ENCODE peak calls at places on chromosome 21, in eight cellular contexts. P, N, C, H, D, Z, T and J are unnamed samples. For H3K4me1 and H3K36me3, the result is how much of the 10 kb centered on the place peaks cover.

GRCh38 chr21:42171091-42172053 is 47.6 kb upstream of the ABCG1 start:
- DNase-seq in C (no peak), N (peak), Z (peak), D (no peak), T (no peak), H (no peak), P (no peak), J (peak)

GRCh38 chr21:34091032-34091431 is 17.7 kb downstream of the MRPS6 start:
- DNase-seq in H (no peak), Z (no peak), T (no peak), N (no peak), P (no peak), C (no peak), D (no peak), J (no peak)

GRCh38 chr21:25171438-25171837 is 435.8 kb downstream of the MRPL39 start:
- DNase-seq in P (no peak), C (no peak), D (no peak), T (no peak), Z (no peak), N (no peak), H (peak), J (no peak)

GRCh38 chr21:15667010-15667409 is 62.8 kb upstream of the USP25 start:
- DNase-seq in T (no peak), C (no peak), Z (no peak), H (peak), D (no peak), P (no peak), N (no peak), J (no peak)

GRCh38 chr21:39397651-39398385 is 47.8 kb downstream of the LCA5L start:
- DNase-seq in D (no peak), T (no peak), P (no peak), H (no peak), Z (no peak), N (no peak), C (no peak), J (no peak)

GRCh38 chr21:14768042-14768441 is 221.9 kb upstream of the SAMSN1 start:
- DNase-seq in N (no peak), P (no peak), C (no peak), T (no peak), H (no peak), Z (no peak), D (no peak), J (no peak)

GRCh38 chr21:34158866-34159616 is 85.7 kb downstream of the MRPS6 start:
- DNase-seq in P (no peak), N (no peak), C (no peak), H (no peak), T (no peak), Z (no peak), D (no peak), J (no peak)

GRCh38 chr21:42724226-42724920 is 71.0 kb downstream of the PDE9A start:
- DNase-seq in C (no peak), N (no peak), D (no peak), P (no peak), T (no peak), H (peak), Z (no peak), J (no peak)

GRCh38 chr21:38930838-38931237 is 125.1 kb downstream of the ETS2 start:
- DNase-seq in H (peak), N (no peak), Z (no peak), D (peak), T (no peak), C (no peak), P (no peak), J (no peak)

GRCh38 chr21:41245509-41246135 is 71.0 kb upstream of the FAM3B start:
- DNase-seq in D (peak), Z (no peak), H (no peak), C (no peak), P (no peak), N (no peak), T (no peak), J (no peak)

GRCh38 chr21:42460391-42461184 is 35.4 kb downstream of the RSPH1 start:
- DNase-seq in Z (no peak), N (no peak), C (no peak), H (no peak), T (no peak), P (no peak), D (no peak), J (no peak)

GRCh38 chr21:32186843-32187242 is 92.0 kb downstream of the MIS18A start:
- DNase-seq in Z (no peak), H (no peak), C (no peak), N (no peak), D (no peak), T (no peak), P (no peak), J (no peak)

GRCh38 chr21:42733037-42733632 is 79.7 kb downstream of the PDE9A start:
- DNase-seq in N (no peak), D (no peak), H (no peak), P (no peak), Z (no peak), T (no peak), C (no peak), J (no peak)

GRCh38 chr21:26844258-26845065 is 747 bp downstream of the ADAMTS1 start:
- DNase-seq in T (peak), H (peak), D (no peak), C (no peak), Z (peak), N (no peak), P (no peak), J (peak)

GRCh38 chr21:8989883-8990325 is 1531.5 kb upstream of the TPTE start:
- DNase-seq in T (peak), H (no peak), C (no peak), N (no peak), P (no peak), Z (no peak), D (peak), J (no peak)

GRCh38 chr21:26177741-26178452 is 7.3 kb upstream of the APP start:
- DNase-seq in P (no peak), D (no peak), T (no peak), Z (no peak), C (no peak), H (no peak), N (no peak), J (no peak)

GRCh38 chr21:17738171-17738953 is 80.8 kb downstream of the C21orf91 start:
- DNase-seq in P (no peak), T (no peak), Z (no peak), C (no peak), N (no peak), D (no peak), H (no peak), J (no peak)

GRCh38 chr21:31729622-31730343 is 2.1 kb downstream of the SCAF4 start:
- DNase-seq in H (no peak), N (no peak), C (no peak), T (no peak), D (no peak), Z (no peak), P (no peak), J (no peak)

GRCh38 chr21:32351428-32351827 is 41.4 kb downstream of the URB1 start:
- DNase-seq in D (peak), H (no peak), N (no peak), T (no peak), P (no peak), Z (no peak), C (no peak), J (no peak)

GRCh38 chr21:15772654-15773053 is 42.9 kb downstream of the USP25 start:
- DNase-seq in C (no peak), P (no peak), N (no peak), H (no peak), D (no peak), Z (no peak), T (no peak), J (no peak)

GRCh38 chr21:42522771-42523170 is 9.1 kb downstream of the SLC37A1 start:
- DNase-seq in N (no peak), C (no peak), Z (no peak), T (no peak), H (no peak), P (no peak), D (no peak), J (no peak)

GRCh38 chr21:17786219-17787181 is 32.7 kb downstream of the C21orf91 start:
- DNase-seq in C (no peak), N (no peak), H (no peak), D (no peak), Z (no peak), T (no peak), P (no peak), J (no peak)

GRCh38 chr21:30101967-30102366 is 64.6 kb downstream of the CLDN17 start:
- DNase-seq in H (no peak), C (no peak), N (no peak), Z (no peak), T (no peak), P (no peak), D (no peak), J (no peak)

GRCh38 chr21:46031484-46031883 is 49.9 kb downstream of the COL6A1 start:
- DNase-seq in T (no peak), D (no peak), N (no peak), Z (no peak), P (no peak), H (no peak), C (no peak), J (no peak)

GRCh38 chr21:17602874-17603273 is 9.8 kb downstream of the BTG3 start:
- DNase-seq in N (no peak), H (peak), P (no peak), Z (no peak), C (no peak), T (no peak), D (no peak), J (no peak)

GRCh38 chr21:25636727-25637126 is 2.3 kb upstream of the JAM2 start:
- DNase-seq in T (no peak), C (no peak), P (no peak), Z (no peak), H (no peak), N (no peak), D (no peak), J (no peak)

GRCh38 chr21:14685568-14685967 is 139.5 kb upstream of the SAMSN1 start:
- DNase-seq in C (no peak), Z (no peak), T (no peak), H (no peak), D (no peak), P (no peak), N (no peak), J (no peak)

GRCh38 chr21:29316029-29316742 is 17.5 kb downstream of the BACH1 start:
- DNase-seq in Z (no peak), C (no peak), N (no peak), T (no peak), H (no peak), D (no peak), P (no peak), J (no peak)

GRCh38 chr21:43775190-43775589 is 918 bp downstream of the CSTB start:
- DNase-seq in N (no peak), Z (no peak), P (no peak), T (no peak), D (no peak), C (no peak), H (no peak), J (no peak)

GRCh38 chr21:43777953-43778352 is 1.8 kb upstream of the CSTB start:
- DNase-seq in C (no peak), N (no peak), D (no peak), T (no peak), Z (no peak), H (no peak), P (no peak), J (no peak)

GRCh38 chr21:43774163-43774562 is 1.9 kb downstream of the CSTB start:
- DNase-seq in N (no peak), T (no peak), H (no peak), Z (no peak), P (no peak), C (no peak), D (no peak), J (no peak)

GRCh38 chr21:43778469-43779335 is 2.6 kb upstream of the CSTB start:
- DNase-seq in T (no peak), P (no peak), Z (no peak), C (no peak), H (no peak), N (no peak), D (no peak), J (no peak)

GRCh38 chr21:43775795-43776430 is at the start of gene CSTB:
- DNase-seq in H (peak), C (no peak), D (peak), N (peak), P (peak), T (peak), Z (peak), J (peak)
- H3K4me1 ChIP-seq in H (under half), C (under half), D (under half), N (under half), P (under half), T (under half), Z (under half), J (under half)

GRCh38 chr21:44774972-44775371 is 26.6 kb downstream of the UBE2G2 start:
- DNase-seq in T (no peak), H (no peak), D (no peak), N (no peak), Z (no peak), P (no peak), C (no peak), J (no peak)

GRCh38 chr21:44778094-44778493 is 23.5 kb downstream of the UBE2G2 start:
- DNase-seq in T (no peak), P (no peak), C (no peak), D (no peak), Z (no peak), H (no peak), N (no peak), J (no peak)

GRCh38 chr21:44771896-44772525 is 29.6 kb downstream of the UBE2G2 start:
- DNase-seq in H (no peak), C (no peak), T (no peak), P (no peak), N (no peak), D (no peak), Z (no peak), J (no peak)

GRCh38 chr21:44778499-44778911 is 23.1 kb downstream of the UBE2G2 start:
- DNase-seq in P (no peak), D (no peak), H (no peak), N (no peak), Z (no peak), T (no peak), C (no peak), J (no peak)

DNA sequence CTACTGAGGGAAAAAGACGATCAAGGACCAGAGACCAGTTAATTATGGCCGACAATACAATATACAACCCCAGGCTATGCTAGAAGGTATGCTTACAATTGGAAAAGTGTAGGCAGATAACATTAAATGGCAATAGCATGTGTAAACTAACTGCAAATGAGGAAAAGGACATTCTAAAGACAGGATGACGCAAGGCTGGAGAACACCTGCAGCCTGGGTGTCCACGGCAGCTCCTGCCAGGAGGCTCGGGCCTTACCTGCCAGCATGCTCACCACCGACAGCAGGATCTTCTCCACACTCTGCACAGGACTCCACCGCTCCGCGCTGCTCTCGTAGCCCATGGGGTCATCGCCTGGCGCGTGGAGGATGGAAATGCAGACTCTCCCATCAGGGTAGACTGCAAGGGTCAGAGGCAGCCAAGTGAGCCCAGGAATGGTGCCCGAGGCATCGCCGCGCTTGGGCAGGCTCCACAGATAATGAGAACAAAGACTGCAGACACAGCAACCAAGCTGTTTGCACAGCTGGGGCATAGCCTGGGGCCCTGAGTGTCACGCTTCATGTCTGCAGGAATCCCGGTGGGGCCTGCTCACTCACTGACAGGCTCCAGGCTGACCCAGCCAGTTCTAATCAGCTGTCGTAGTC is 28.2 kb downstream of the UBE2G2 start:
- DNase-seq in T (no peak), Z (no peak), N (no peak), D (no peak), P (no peak), C (no peak), H (no peak), J (no peak)
- H3K36me3 ChIP-seq in T (under half), Z (half or more), N (half or more), D (half or more), P (half or more), C (half or more), H (under half), J (under half)

GRCh38 chr21:35337573-35337972 is 288.5 kb upstream of the RUNX1 start:
- DNase-seq in C (no peak), Z (no peak), H (no peak), P (no peak), D (no peak), T (no peak), N (no peak), J (no peak)
- H3K4me1 ChIP-seq in C (under half), Z (under half), H (under half), P (under half), D (under half), T (under half), N (under half), J (under half)

DNA sequence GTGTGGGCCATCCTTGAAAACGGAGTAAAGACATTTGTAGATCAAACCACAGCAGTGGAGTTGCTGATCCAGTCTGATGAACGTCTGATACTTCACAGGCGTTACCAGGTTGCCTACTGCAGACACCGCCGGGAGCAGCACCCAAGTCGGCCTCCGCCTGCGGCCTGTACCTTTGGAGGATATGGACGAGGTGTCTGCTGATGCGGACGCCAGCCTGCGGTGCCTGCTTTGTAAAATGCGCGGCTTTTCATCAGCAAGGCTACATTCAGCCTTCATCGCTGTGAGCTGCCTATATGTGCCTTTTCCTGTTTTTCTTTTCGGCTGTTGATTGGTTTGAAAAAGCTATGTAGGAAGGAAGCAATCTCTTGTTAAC is 16.0 kb downstream of the SLX9 start:
- DNase-seq in P (no peak), N (no peak), D (no peak), C (no peak), H (no peak), T (peak), Z (no peak), J (no peak)
- H3K36me3 ChIP-seq in P (under half), N (half or more), D (under half), C (under half), H (under half), T (under half), Z (under half), J (under half)